ENCODE peak calls at places on chromosomes 16 and 17, in ten cellular contexts. V is mesendoderm; L is stomach; Z is right atrium auricular region; B is left lung; H is PC-3; W is ascending aorta; K is CD4-positive, alpha-beta memory T cell; I is aorta; F is mucosa of descending colon. M is an unnamed sample.

GRCh38 chr16:3140603-3141427 is 6.0 kb downstream of the ZNF213 start:
- DNase-seq in V (no peak), L (no peak), Z (no peak), B (no peak), H (no peak), W (no peak), K (no peak), I (peak; percentile 36), F (peak; percentile 37), M (no peak)

GRCh38 chr17:12729086-12729485 is 60.2 kb upstream of the ARHGAP44 start:
- DNase-seq in V (no peak), L (no peak), Z (no peak), B (no peak), H (no peak), W (peak; percentile 76), K (no peak), I (no peak), F (no peak), M (no peak)

GRCh38 chr17:31313982-31314787 is at the start of gene EVI2B:
- DNase-seq in V (no peak), L (no peak), Z (no peak), B (no peak), H (peak; percentile 82), W (no peak), K (peak; percentile 67), I (no peak), F (no peak), M (no peak)

GRCh38 chr16:58234831-58235595 is 37.1 kb upstream of the CSNK2A2 start:
- DNase-seq in V (peak; percentile 50), L (no peak), Z (no peak), B (no peak), H (no peak), W (no peak), K (no peak), I (no peak), F (no peak), M (no peak)

GRCh38 chr17:7186241-7186640 is 7.1 kb upstream of the ASGR1 start:
- DNase-seq in V (peak; percentile 57), L (no peak), Z (no peak), B (no peak), H (no peak), W (no peak), K (no peak), I (no peak), F (no peak), M (peak; percentile 70)

GRCh38 chr17:40418428-40418706 is 671 bp upstream of the TOP2A start:
- DNase-seq in V (no peak), L (no peak), Z (no peak), B (peak; percentile 48), H (no peak), W (peak; percentile 73), K (no peak), I (peak; percentile 64), F (no peak), M (no peak)

GRCh38 chr16:2846511-2847310 is 11.3 kb downstream of the PRSS22 start:
- DNase-seq in V (no peak), L (no peak), Z (no peak), B (no peak), H (peak; percentile 78), W (no peak), K (no peak), I (no peak), F (no peak), M (no peak)

GRCh38 chr17:33227911-33228310 is 65.2 kb downstream of the ASIC2 start:
- DNase-seq in V (no peak), L (no peak), Z (no peak), B (no peak), H (no peak), W (no peak), K (no peak), I (no peak), F (no peak), M (no peak)

GRCh38 chr17:12927541-12928425 is 90.0 kb downstream of the ELAC2 start:
- DNase-seq in V (peak; percentile 11), L (no peak), Z (no peak), B (no peak), H (no peak), W (no peak), K (no peak), I (peak; percentile 61), F (no peak), M (no peak)

DNA sequence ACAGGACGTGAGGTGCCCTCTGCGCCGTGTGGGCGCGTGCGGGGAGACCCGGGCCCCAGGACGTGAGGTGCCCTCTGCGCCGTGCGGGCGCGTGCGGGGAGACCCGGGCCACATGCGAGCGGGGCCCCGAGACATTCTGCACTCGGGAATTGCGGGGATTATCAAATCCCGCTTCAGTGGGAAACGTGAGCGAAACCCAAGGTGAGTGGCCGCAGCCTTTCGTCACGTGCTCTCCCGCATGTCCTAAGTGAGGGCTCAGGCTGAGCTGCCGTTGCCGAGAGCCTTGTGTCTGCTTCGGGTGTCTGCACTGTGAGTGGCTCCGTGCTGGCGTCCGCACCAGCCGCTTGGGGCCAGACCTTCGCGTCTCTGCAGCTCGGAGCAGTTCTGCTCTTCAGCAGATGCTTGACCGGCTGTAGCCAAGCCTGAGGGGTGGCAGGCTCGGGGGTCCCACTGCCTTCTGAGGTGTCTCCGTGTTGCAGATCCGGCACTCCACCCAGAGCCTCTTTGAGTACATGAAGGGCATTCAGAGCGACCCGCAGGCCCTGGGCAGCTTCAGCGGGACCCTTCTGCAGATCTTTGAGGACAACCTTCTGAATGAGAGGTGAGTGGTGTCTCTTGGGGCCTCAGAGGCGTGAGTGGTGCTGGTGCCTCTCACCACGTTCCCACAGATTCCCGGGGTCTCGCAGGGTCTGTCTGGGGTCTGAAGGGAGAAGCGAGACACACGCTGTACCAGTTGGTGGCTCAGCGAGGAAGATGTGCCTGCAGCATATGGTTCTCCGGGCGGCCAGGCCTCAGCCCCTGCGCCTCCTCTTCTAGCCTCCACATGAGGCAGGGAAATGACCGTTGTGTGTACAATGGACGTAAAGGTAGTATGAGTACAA is 90.5 kb upstream of the ZNF750 start:
- DNase-seq in V (no peak), L (no peak), Z (no peak), B (peak; percentile 27), H (no peak), W (peak; percentile 54), K (no peak), I (peak; percentile 37), F (peak; percentile 38), M (no peak)
- H3K36me3 ChIP-seq in V (peaks cover 6% of the 10 kb centered on the region), L (peaks cover 99% of the 10 kb centered on the region), Z (peaks cover 72% of the 10 kb centered on the region), B (peaks cover 96% of the 10 kb centered on the region), H (peaks cover 6% of the 10 kb centered on the region), W (peaks cover 65% of the 10 kb centered on the region), K (peaks cover 58% of the 10 kb centered on the region), I (no peaks in the 10 kb centered on the region), F (no peaks in the 10 kb centered on the region), M (peaks cover 30% of the 10 kb centered on the region)

GRCh38 chr17:9004961-9005285 is 16.4 kb upstream of the NTN1 start:
- DNase-seq in V (no peak), L (no peak), Z (no peak), B (no peak), H (no peak), W (peak; percentile 40), K (no peak), I (no peak), F (no peak), M (peak; percentile 59)

GRCh38 chr17:9002610-9003354 is 18.5 kb upstream of the NTN1 start:
- DNase-seq in V (peak; percentile 52), L (no peak), Z (no peak), B (no peak), H (no peak), W (peak; percentile 65), K (no peak), I (peak; percentile 59), F (peak; percentile 48), M (peak; percentile 90)

GRCh38 chr17:9002236-9002609 is 19.1 kb upstream of the NTN1 start:
- DNase-seq in V (peak; percentile 57), L (no peak), Z (no peak), B (no peak), H (no peak), W (peak; percentile 50), K (no peak), I (no peak), F (no peak), M (peak; percentile 72)

GRCh38 chr17:9004132-9004960 is 17.0 kb upstream of the NTN1 start:
- DNase-seq in V (no peak), L (no peak), Z (peak; percentile 50), B (no peak), H (no peak), W (peak; percentile 56), K (no peak), I (no peak), F (no peak), M (peak; percentile 86)

DNA sequence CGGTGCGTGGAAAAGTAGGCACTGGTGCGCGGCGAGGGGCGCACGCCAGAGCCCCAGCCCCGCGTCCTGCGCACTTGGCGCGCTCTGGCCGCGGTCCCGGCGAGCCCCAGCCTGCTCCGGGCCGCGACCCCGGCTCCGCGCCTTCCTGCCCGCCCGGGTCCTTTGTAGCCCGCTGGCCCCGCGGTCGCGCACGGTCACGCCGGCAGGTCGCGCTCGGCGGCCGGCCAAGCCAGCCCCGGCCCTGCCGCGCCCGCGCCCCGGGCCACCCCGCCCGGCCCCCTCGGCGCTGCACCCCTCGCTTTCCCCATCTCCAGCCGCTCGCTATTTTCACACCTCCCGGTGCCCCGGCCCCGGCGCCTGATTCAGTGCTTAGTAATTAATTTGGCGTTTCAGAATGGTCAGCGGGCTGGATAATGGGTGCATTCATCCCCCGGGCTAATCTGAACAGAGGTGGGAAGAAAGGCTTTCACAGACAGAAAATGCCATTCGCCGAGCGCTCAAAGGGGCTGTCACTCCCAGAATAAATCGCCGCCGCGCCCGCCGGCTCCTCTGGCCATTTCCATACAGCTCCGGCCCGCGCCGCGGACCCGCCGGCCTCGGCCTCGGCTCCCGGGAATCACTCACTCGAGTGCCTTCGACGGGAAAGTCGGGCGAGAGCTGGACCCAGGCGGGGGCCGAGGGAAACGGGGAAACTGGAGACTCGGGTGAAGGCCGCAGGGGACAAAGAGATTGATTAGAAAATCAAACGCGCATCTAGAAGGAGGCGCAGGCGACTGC is 17.8 kb upstream of the NTN1 start:
- DNase-seq in V (peak; percentile 56), L (no peak), Z (no peak), B (no peak), H (no peak), W (peak; percentile 62), K (no peak), I (no peak), F (no peak), M (peak; percentile 81)
- H3K4me3 ChIP-seq in V (no peak overlapping the region), L (peak overlapping the region; percentile 48), Z (peak overlapping the region; percentile 60), B (peak overlapping the region; percentile 8), H (no peak overlapping the region), W (peak overlapping the region; percentile 77), K (no peak overlapping the region), I (peak overlapping the region; percentile 64), F (no peak overlapping the region), M (peak overlapping the region; percentile 32)

DNA sequence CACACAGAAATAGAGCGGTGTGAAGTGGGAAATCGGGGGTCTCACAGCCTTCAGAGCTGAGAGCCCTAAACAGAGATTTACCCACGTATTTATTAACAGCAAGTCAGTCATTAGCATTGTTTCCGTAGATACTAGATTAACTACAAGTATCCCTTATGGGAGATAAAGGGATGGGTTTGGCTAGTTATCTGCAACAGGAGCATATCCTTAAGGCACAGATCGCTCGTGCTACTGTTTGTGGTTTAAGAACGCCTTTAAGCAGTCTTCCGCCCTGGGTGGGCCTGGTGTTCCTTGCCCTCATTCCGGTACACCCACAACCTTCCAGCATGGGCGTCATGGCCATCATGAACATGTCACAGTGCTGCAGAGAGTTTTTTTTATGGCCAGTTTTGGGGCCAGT is 27.0 kb downstream of the TMC6 start:
- DNase-seq in V (peak; percentile 25), L (no peak), Z (no peak), B (no peak), H (no peak), W (no peak), K (no peak), I (no peak), F (no peak), M (no peak)
- H3K36me3 ChIP-seq in V (peaks cover 6% of the 10 kb centered on the region), L (peaks cover 84% of the 10 kb centered on the region), Z (peaks cover 79% of the 10 kb centered on the region), B (peaks cover 74% of the 10 kb centered on the region), H (peaks cover 8% of the 10 kb centered on the region), W (peaks cover 70% of the 10 kb centered on the region), K (peaks cover 66% of the 10 kb centered on the region), I (peaks cover 9% of the 10 kb centered on the region), F (no peaks in the 10 kb centered on the region), M (peaks cover 18% of the 10 kb centered on the region)

GRCh38 chr16:80910434-80910833 is 96.3 kb downstream of the CMC2 start:
- DNase-seq in V (no peak), L (no peak), Z (no peak), B (no peak), H (no peak), W (no peak), K (no peak), I (no peak), F (no peak), M (no peak)
- H3K4me3 ChIP-seq in V (no peak overlapping the region), L (no peak overlapping the region), Z (no peak overlapping the region), B (no peak overlapping the region), H (no peak overlapping the region), W (no peak overlapping the region), K (no peak overlapping the region), I (no peak overlapping the region), F (no peak overlapping the region), M (no peak overlapping the region)